ENCODE peak calls at places on chromosomes 7 and 10, in four cellular contexts. S is choroid plexus epithelial cell, G is esophagus muscularis mucosa, B is mammary epithelial cell. U is an unnamed sample.

GRCh38 chr7:106871793-106872571 is 6.9 kb downstream of the PIK3CG start:
- DNase-seq in S (no peak), G (no peak), B (peak), U (no peak)

GRCh38 chr10:113493943-113494342 is 58.9 kb upstream of the HABP2 start:
- DNase-seq in S (no peak), G (no peak), B (peak), U (no peak)

GRCh38 chr7:87058739-87059524 is 522 bp downstream of the ELAPOR2 start:
- DNase-seq in S (peak), G (no peak), B (no peak), U (no peak)

GRCh38 chr7:78675511-78675910 is 778.0 kb downstream of the MAGI2 start:
- DNase-seq in S (no peak), G (no peak), B (no peak), U (no peak)

GRCh38 chr10:43286076-43286805 is 19.4 kb upstream of the RASGEF1A start:
- DNase-seq in S (no peak), G (no peak), B (no peak), U (no peak)

GRCh38 chr7:116367171-116367813 is 132.2 kb upstream of the CAV2 start:
- DNase-seq in S (no peak), G (no peak), B (no peak), U (no peak)

GRCh38 chr10:35448687-35449662 is 112.7 kb downstream of the CCNY start:
- DNase-seq in S (peak), G (no peak), B (peak), U (no peak)

GRCh38 chr7:115008465-115009114 is 86.7 kb downstream of the MDFIC start:
- DNase-seq in S (peak), G (peak), B (no peak), U (no peak)

GRCh38 chr7:5694221-5694754 is 87.2 kb downstream of the RNF216 start:
- DNase-seq in S (peak), G (no peak), B (no peak), U (no peak)

GRCh38 chr10:97676770-97677581 is 10.1 kb downstream of the AVPI1 start:
- DNase-seq in S (peak), G (no peak), B (peak), U (no peak)

GRCh38 chr10:113680172-113681111 is 730 bp downstream of the CASP7 start:
- DNase-seq in S (peak), G (no peak), B (peak), U (no peak)

GRCh38 chr7:11206131-11206921 is 232.7 kb downstream of the PHF14 start:
- DNase-seq in S (peak), G (no peak), B (no peak), U (no peak)

DNA sequence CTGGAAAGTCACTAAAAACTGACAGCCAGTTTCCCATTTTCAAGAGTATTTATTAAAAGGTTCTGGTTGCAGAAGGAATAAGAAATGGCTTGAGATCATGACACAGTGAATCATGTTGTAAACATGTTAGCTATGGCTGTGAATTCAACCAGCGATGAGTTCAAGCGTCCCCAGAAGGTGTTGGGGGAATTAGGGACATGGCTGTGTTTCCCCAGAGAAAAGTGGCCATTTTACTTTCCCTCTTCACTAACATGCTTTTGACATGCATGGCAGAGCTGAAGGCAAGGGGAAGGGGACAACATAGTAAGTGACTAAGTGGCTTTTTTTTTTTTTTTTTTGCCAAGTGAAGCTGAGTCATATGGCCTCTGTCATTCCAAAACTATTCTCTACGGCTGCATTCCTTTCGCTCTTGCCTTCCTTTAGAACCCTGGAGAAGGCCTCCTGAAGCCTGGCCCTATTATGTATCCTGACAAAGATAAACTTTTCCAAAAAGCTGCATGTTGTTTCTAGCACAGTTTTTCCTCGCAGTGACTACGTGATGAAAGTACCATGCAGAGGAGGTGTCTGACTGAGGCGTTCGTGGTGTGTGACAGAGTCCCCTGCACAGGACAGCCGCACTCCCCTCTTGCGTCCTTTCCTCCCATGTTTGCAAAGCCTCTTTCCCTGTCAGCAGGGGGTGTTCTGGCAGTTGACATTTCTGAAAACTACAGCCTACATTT is 46.9 kb downstream of the EGFR start:
- DNase-seq in S (peak), G (no peak), B (peak), U (no peak)
- TF ChIP-seq CTCF in S (peak), G (no peak), B (no peak), U (no peak)

GRCh38 chr7:124423863-124424262 is 341.7 kb downstream of the GPR37 start:
- DNase-seq in S (no peak), G (no peak), B (no peak), U (no peak)

GRCh38 chr7:124420367-124420766 is 345.2 kb downstream of the GPR37 start:
- DNase-seq in S (no peak), G (no peak), B (no peak), U (no peak)
- TF ChIP-seq CTCF in S (no peak), G (no peak), B (no peak), U (no peak)

GRCh38 chr7:42128703-42129102 is 108.3 kb downstream of the GLI3 start:
- DNase-seq in S (peak), G (no peak), B (no peak), U (no peak)
- TF ChIP-seq CTCF in S (peak), G (no peak), B (peak), U (peak)

GRCh38 chr7:3162286-3162685 is 118.6 kb upstream of the CARD11 start:
- DNase-seq in S (peak), G (no peak), B (no peak), U (no peak)
- TF ChIP-seq CTCF in S (peak), G (no peak), B (no peak), U (no peak)

U was measured in type B pancreatic cell.